ENCODE peak calls at places on chromosomes 7 and 10, in ten cellular contexts. One of them, this sample, is unnamed.

GRCh38 chr7:2728309-2729042 is 40.5 kb downstream of the AMZ1 start:
- DNase-seq in astrocyte: no peak
- DNase-seq in transverse colon: no peak
- DNase-seq in pancreas: no peak
- DNase-seq in kidney epithelial cell: no peak
- DNase-seq in Calu3: no peak
- DNase-seq in activated CD8-positive, alpha-beta T cell treated with anti-CD3 and anti-CD28 coated beads for 36 hours: no peak
- DNase-seq in heart left ventricle: peak; percentile 16
- DNase-seq in fibroblast of lung: no peak
- DNase-seq in keratinocyte: no peak
- DNase-seq in this sample: no peak

GRCh38 chr10:11249134-11249533 is 231.5 kb downstream of the CELF2 start:
- DNase-seq in astrocyte: no peak
- DNase-seq in transverse colon: no peak
- DNase-seq in pancreas: no peak
- DNase-seq in kidney epithelial cell: no peak
- DNase-seq in Calu3: no peak
- DNase-seq in activated CD8-positive, alpha-beta T cell treated with anti-CD3 and anti-CD28 coated beads for 36 hours: no peak
- DNase-seq in heart left ventricle: no peak
- DNase-seq in fibroblast of lung: no peak
- DNase-seq in keratinocyte: no peak
- DNase-seq in this sample: no peak

GRCh38 chr7:130486963-130487324 is 4.9 kb upstream of the MEST start:
- DNase-seq in astrocyte: no peak
- DNase-seq in transverse colon: no peak
- DNase-seq in pancreas: no peak
- DNase-seq in kidney epithelial cell: peak; percentile 42
- DNase-seq in Calu3: no peak
- DNase-seq in activated CD8-positive, alpha-beta T cell treated with anti-CD3 and anti-CD28 coated beads for 36 hours: no peak
- DNase-seq in heart left ventricle: no peak
- DNase-seq in fibroblast of lung: no peak
- DNase-seq in keratinocyte: no peak
- DNase-seq in this sample: no peak

GRCh38 chr7:15686209-15686956 is at the start of gene MEOX2:
- DNase-seq in astrocyte: peak; percentile 12
- DNase-seq in transverse colon: peak; percentile 44
- DNase-seq in pancreas: peak; percentile 4
- DNase-seq in kidney epithelial cell: no peak
- DNase-seq in Calu3: peak; percentile 81
- DNase-seq in activated CD8-positive, alpha-beta T cell treated with anti-CD3 and anti-CD28 coated beads for 36 hours: no peak
- DNase-seq in heart left ventricle: peak; percentile 90
- DNase-seq in fibroblast of lung: peak; percentile 31
- DNase-seq in keratinocyte: no peak
- DNase-seq in this sample: peak; percentile 9

GRCh38 chr10:71193516-71193915 is 18.9 kb upstream of the UNC5B start:
- DNase-seq in astrocyte: no peak
- DNase-seq in transverse colon: no peak
- DNase-seq in pancreas: no peak
- DNase-seq in kidney epithelial cell: no peak
- DNase-seq in Calu3: no peak
- DNase-seq in activated CD8-positive, alpha-beta T cell treated with anti-CD3 and anti-CD28 coated beads for 36 hours: no peak
- DNase-seq in heart left ventricle: no peak
- DNase-seq in fibroblast of lung: no peak
- DNase-seq in keratinocyte: no peak
- DNase-seq in this sample: no peak

GRCh38 chr10:130340816-130341215 is 204.6 kb downstream of the GLRX3 start:
- DNase-seq in astrocyte: no peak
- DNase-seq in transverse colon: no peak
- DNase-seq in pancreas: no peak
- DNase-seq in kidney epithelial cell: no peak
- DNase-seq in Calu3: no peak
- DNase-seq in activated CD8-positive, alpha-beta T cell treated with anti-CD3 and anti-CD28 coated beads for 36 hours: no peak
- DNase-seq in heart left ventricle: no peak
- DNase-seq in fibroblast of lung: no peak
- DNase-seq in keratinocyte: no peak
- DNase-seq in this sample: no peak

GRCh38 chr10:131736321-131736980 is 164.4 kb upstream of the PPP2R2D start:
- DNase-seq in astrocyte: no peak
- DNase-seq in transverse colon: no peak
- DNase-seq in pancreas: no peak
- DNase-seq in kidney epithelial cell: no peak
- DNase-seq in Calu3: no peak
- DNase-seq in activated CD8-positive, alpha-beta T cell treated with anti-CD3 and anti-CD28 coated beads for 36 hours: no peak
- DNase-seq in heart left ventricle: no peak
- DNase-seq in fibroblast of lung: no peak
- DNase-seq in keratinocyte: no peak
- DNase-seq in this sample: no peak

GRCh38 chr10:102656026-102656425 is 11.7 kb downstream of the TRIM8 start:
- DNase-seq in astrocyte: no peak
- DNase-seq in transverse colon: no peak
- DNase-seq in pancreas: no peak
- DNase-seq in kidney epithelial cell: no peak
- DNase-seq in Calu3: no peak
- DNase-seq in activated CD8-positive, alpha-beta T cell treated with anti-CD3 and anti-CD28 coated beads for 36 hours: no peak
- DNase-seq in heart left ventricle: no peak
- DNase-seq in fibroblast of lung: no peak
- DNase-seq in keratinocyte: no peak
- DNase-seq in this sample: no peak

DNA sequence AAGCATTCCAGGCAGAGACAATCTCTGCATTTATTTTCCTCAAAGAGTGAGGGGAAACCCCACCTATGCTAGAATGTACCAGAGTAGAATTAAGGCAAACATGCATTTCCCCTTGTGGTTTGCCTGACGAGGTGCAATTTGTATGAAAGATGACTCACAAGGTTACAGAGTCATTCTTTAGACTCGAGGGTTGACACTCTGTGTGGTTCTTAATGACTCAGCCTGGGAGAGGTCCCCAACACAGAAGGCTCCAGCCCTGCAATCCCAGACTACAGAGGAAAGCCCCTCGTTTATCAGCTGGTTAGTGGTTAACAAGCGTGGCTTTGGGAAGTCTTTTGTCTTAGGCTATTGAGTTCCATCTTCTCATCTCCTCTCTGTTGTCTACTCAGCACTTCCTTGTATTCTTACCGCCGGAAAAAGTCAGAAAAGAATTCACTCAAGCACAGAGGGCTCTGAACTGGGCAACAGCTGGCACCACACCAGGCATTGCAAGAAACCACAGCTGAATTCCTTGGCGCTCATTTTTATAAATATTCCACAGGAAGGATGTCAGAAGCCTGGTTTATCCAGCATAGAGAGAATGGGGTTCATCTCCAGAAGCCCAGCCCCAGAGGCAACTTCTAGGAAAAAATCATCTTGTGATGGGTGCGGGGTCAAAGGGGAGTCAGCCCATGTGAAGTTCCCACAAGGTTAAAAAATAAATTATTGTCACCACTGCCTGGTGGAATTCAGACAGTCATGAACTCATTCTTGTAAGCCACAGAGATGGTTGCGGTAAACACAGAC is 24.4 kb upstream of the SVIL start:
- DNase-seq in astrocyte: peak; percentile 100
- DNase-seq in transverse colon: peak; percentile 29
- DNase-seq in pancreas: no peak
- DNase-seq in kidney epithelial cell: peak; percentile 100
- DNase-seq in Calu3: peak; percentile 84
- DNase-seq in activated CD8-positive, alpha-beta T cell treated with anti-CD3 and anti-CD28 coated beads for 36 hours: peak; percentile 78
- DNase-seq in heart left ventricle: no peak
- DNase-seq in fibroblast of lung: peak; percentile 100
- DNase-seq in keratinocyte: peak; percentile 99
- DNase-seq in this sample: peak; percentile 69
- TF ChIP-seq CTCF in astrocyte: peak; percentile 37
- TF ChIP-seq CTCF in transverse colon: peak; percentile 28
- TF ChIP-seq CTCF in pancreas: no peak
- TF ChIP-seq CTCF in kidney epithelial cell: peak; percentile 35
- TF ChIP-seq CTCF in Calu3: no peak
- TF ChIP-seq CTCF in activated CD8-positive, alpha-beta T cell treated with anti-CD3 and anti-CD28 coated beads for 36 hours: no peak
- TF ChIP-seq CTCF in heart left ventricle: no peak
- TF ChIP-seq CTCF in fibroblast of lung: peak; percentile 48
- TF ChIP-seq CTCF in keratinocyte: no peak
- TF ChIP-seq CTCF in this sample: no peak

GRCh38 chr10:99329238-99329890 is at the start of gene CNNM1:
- DNase-seq in astrocyte: no peak
- DNase-seq in transverse colon: no peak
- DNase-seq in pancreas: peak; percentile 33
- DNase-seq in kidney epithelial cell: no peak
- DNase-seq in Calu3: peak; percentile 49
- DNase-seq in activated CD8-positive, alpha-beta T cell treated with anti-CD3 and anti-CD28 coated beads for 36 hours: peak; percentile 49
- DNase-seq in heart left ventricle: peak; percentile 28
- DNase-seq in fibroblast of lung: no peak
- DNase-seq in keratinocyte: no peak
- DNase-seq in this sample: peak; percentile 29

GRCh38 chr10:99328579-99329237 is 448 bp upstream of the CNNM1 start:
- DNase-seq in astrocyte: no peak
- DNase-seq in transverse colon: no peak
- DNase-seq in pancreas: no peak
- DNase-seq in kidney epithelial cell: no peak
- DNase-seq in Calu3: no peak
- DNase-seq in activated CD8-positive, alpha-beta T cell treated with anti-CD3 and anti-CD28 coated beads for 36 hours: no peak
- DNase-seq in heart left ventricle: no peak
- DNase-seq in fibroblast of lung: no peak
- DNase-seq in keratinocyte: no peak
- DNase-seq in this sample: no peak

GRCh38 chr10:99330675-99330924 is 1.4 kb downstream of the CNNM1 start:
- DNase-seq in astrocyte: no peak
- DNase-seq in transverse colon: no peak
- DNase-seq in pancreas: no peak
- DNase-seq in kidney epithelial cell: no peak
- DNase-seq in Calu3: no peak
- DNase-seq in activated CD8-positive, alpha-beta T cell treated with anti-CD3 and anti-CD28 coated beads for 36 hours: no peak
- DNase-seq in heart left ventricle: no peak
- DNase-seq in fibroblast of lung: no peak
- DNase-seq in keratinocyte: no peak
- DNase-seq in this sample: no peak

GRCh38 chr10:99329891-99330674 is 927 bp downstream of the CNNM1 start:
- DNase-seq in astrocyte: no peak
- DNase-seq in transverse colon: no peak
- DNase-seq in pancreas: peak; percentile 36
- DNase-seq in kidney epithelial cell: no peak
- DNase-seq in Calu3: peak; percentile 34
- DNase-seq in activated CD8-positive, alpha-beta T cell treated with anti-CD3 and anti-CD28 coated beads for 36 hours: peak; percentile 20
- DNase-seq in heart left ventricle: no peak
- DNase-seq in fibroblast of lung: peak; percentile 17
- DNase-seq in keratinocyte: no peak
- DNase-seq in this sample: peak; percentile 16

DNA sequence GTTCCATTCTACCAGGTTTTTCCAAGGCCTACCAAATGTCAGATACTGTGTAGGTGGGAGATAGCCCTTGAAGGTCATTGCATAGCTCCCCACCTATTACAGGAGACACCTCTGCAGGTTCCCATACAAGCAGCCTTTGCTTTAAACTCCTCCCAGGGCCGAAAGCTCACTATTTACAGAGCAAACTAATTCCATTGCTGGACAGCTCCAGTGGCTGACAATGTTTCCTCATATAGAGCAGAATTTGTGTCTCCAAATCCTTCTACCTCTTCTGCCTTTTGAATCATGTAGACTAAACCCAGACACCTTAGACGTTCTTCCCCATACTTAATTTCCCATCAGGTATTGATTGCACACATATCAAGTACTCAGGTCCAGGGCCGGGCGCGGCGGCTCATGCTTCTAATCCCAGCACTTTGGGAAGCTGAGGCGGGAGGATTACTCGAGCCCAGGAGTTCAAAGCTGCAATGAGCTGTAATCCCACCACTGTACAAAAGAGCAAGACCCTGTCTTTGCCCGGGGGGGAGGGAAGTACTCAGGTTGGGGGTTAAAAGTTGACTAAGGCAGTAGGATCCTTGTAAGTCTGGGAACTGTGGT is 2.1 kb downstream of the CNNM1 start:
- DNase-seq in astrocyte: no peak
- DNase-seq in transverse colon: no peak
- DNase-seq in pancreas: no peak
- DNase-seq in kidney epithelial cell: no peak
- DNase-seq in Calu3: no peak
- DNase-seq in activated CD8-positive, alpha-beta T cell treated with anti-CD3 and anti-CD28 coated beads for 36 hours: no peak
- DNase-seq in heart left ventricle: no peak
- DNase-seq in fibroblast of lung: no peak
- DNase-seq in keratinocyte: no peak
- DNase-seq in this sample: no peak
- TF ChIP-seq CTCF in astrocyte: no peak
- TF ChIP-seq CTCF in transverse colon: no peak
- TF ChIP-seq CTCF in pancreas: no peak
- TF ChIP-seq CTCF in kidney epithelial cell: no peak
- TF ChIP-seq CTCF in Calu3: no peak
- TF ChIP-seq CTCF in activated CD8-positive, alpha-beta T cell treated with anti-CD3 and anti-CD28 coated beads for 36 hours: no peak
- TF ChIP-seq CTCF in heart left ventricle: no peak
- TF ChIP-seq CTCF in fibroblast of lung: no peak
- TF ChIP-seq CTCF in keratinocyte: no peak
- TF ChIP-seq CTCF in this sample: no peak

GRCh38 chr7:7969306-7970112 is 913 bp downstream of the GLCCI1 start:
- DNase-seq in astrocyte: peak; percentile 42
- DNase-seq in transverse colon: peak; percentile 44
- DNase-seq in pancreas: peak; percentile 29
- DNase-seq in kidney epithelial cell: no peak
- DNase-seq in Calu3: peak; percentile 67
- DNase-seq in activated CD8-positive, alpha-beta T cell treated with anti-CD3 and anti-CD28 coated beads for 36 hours: peak; percentile 61
- DNase-seq in heart left ventricle: peak; percentile 36
- DNase-seq in fibroblast of lung: peak; percentile 53
- DNase-seq in keratinocyte: no peak
- DNase-seq in this sample: peak; percentile 20

GRCh38 chr7:7971308-7972040 is 2.9 kb downstream of the GLCCI1 start:
- DNase-seq in astrocyte: no peak
- DNase-seq in transverse colon: no peak
- DNase-seq in pancreas: no peak
- DNase-seq in kidney epithelial cell: no peak
- DNase-seq in Calu3: no peak
- DNase-seq in activated CD8-positive, alpha-beta T cell treated with anti-CD3 and anti-CD28 coated beads for 36 hours: no peak
- DNase-seq in heart left ventricle: no peak
- DNase-seq in fibroblast of lung: no peak
- DNase-seq in keratinocyte: no peak
- DNase-seq in this sample: no peak

GRCh38 chr7:7972128-7972527 is 3.5 kb downstream of the GLCCI1 start:
- DNase-seq in astrocyte: peak; percentile 30
- DNase-seq in transverse colon: no peak
- DNase-seq in pancreas: no peak
- DNase-seq in kidney epithelial cell: no peak
- DNase-seq in Calu3: no peak
- DNase-seq in activated CD8-positive, alpha-beta T cell treated with anti-CD3 and anti-CD28 coated beads for 36 hours: peak; percentile 42
- DNase-seq in heart left ventricle: no peak
- DNase-seq in fibroblast of lung: peak; percentile 54
- DNase-seq in keratinocyte: no peak
- DNase-seq in this sample: no peak

GRCh38 chr7:7970113-7970619 is 1.6 kb downstream of the GLCCI1 start:
- DNase-seq in astrocyte: no peak
- DNase-seq in transverse colon: no peak
- DNase-seq in pancreas: no peak
- DNase-seq in kidney epithelial cell: no peak
- DNase-seq in Calu3: no peak
- DNase-seq in activated CD8-positive, alpha-beta T cell treated with anti-CD3 and anti-CD28 coated beads for 36 hours: no peak
- DNase-seq in heart left ventricle: no peak
- DNase-seq in fibroblast of lung: peak; percentile 9
- DNase-seq in keratinocyte: no peak
- DNase-seq in this sample: no peak

DNA sequence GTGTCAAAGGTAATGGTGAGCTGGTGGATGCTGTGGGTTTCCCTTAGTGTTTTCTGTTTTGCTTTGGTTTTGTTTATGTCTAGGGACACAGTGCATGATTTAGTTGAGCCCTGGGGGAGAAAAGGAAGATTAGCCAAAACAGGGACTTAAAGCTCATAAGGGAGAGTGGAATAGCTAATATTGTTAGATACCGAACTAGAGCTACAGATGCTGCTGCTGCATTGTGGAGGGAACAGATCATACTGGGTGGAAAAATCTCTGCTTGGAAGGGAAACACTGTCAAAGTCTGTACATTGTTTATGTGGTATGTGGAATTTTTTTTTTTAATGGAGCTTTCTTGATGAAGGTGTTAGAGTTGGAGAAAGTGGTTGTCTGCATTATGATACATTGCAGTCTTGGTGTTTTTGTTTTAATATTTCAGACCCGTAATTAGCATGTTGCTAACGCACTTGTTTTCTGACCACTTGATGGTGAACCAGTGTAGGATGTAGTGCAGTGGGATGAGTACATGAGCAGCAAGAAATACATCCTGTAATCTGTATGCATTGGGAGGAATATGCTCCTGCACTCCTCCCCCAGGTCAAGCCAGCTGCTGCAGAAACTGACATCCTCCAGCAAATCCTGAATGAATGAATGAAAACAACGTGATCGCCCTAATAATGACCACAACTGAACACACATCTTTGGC is 2.2 kb downstream of the GLCCI1 start:
- DNase-seq in astrocyte: peak; percentile 18
- DNase-seq in transverse colon: no peak
- DNase-seq in pancreas: no peak
- DNase-seq in kidney epithelial cell: no peak
- DNase-seq in Calu3: no peak
- DNase-seq in activated CD8-positive, alpha-beta T cell treated with anti-CD3 and anti-CD28 coated beads for 36 hours: no peak
- DNase-seq in heart left ventricle: no peak
- DNase-seq in fibroblast of lung: peak; percentile 31
- DNase-seq in keratinocyte: no peak
- DNase-seq in this sample: no peak
- TF ChIP-seq CTCF in astrocyte: no peak
- TF ChIP-seq CTCF in transverse colon: no peak
- TF ChIP-seq CTCF in pancreas: no peak
- TF ChIP-seq CTCF in kidney epithelial cell: no peak
- TF ChIP-seq CTCF in Calu3: no peak
- TF ChIP-seq CTCF in activated CD8-positive, alpha-beta T cell treated with anti-CD3 and anti-CD28 coated beads for 36 hours: no peak
- TF ChIP-seq CTCF in heart left ventricle: no peak
- TF ChIP-seq CTCF in fibroblast of lung: no peak
- TF ChIP-seq CTCF in keratinocyte: no peak
- TF ChIP-seq CTCF in this sample: no peak

GRCh38 chr7:65235586-65235985 is 138.1 kb upstream of the ZNF92 start:
- DNase-seq in astrocyte: no peak
- DNase-seq in transverse colon: no peak
- DNase-seq in pancreas: no peak
- DNase-seq in kidney epithelial cell: no peak
- DNase-seq in Calu3: no peak
- DNase-seq in activated CD8-positive, alpha-beta T cell treated with anti-CD3 and anti-CD28 coated beads for 36 hours: no peak
- DNase-seq in heart left ventricle: no peak
- DNase-seq in fibroblast of lung: no peak
- DNase-seq in keratinocyte: no peak
- DNase-seq in this sample: no peak

GRCh38 chr7:65239324-65239706 is 134.3 kb upstream of the ZNF92 start:
- DNase-seq in astrocyte: no peak
- DNase-seq in transverse colon: no peak
- DNase-seq in pancreas: no peak
- DNase-seq in kidney epithelial cell: no peak
- DNase-seq in Calu3: no peak
- DNase-seq in activated CD8-positive, alpha-beta T cell treated with anti-CD3 and anti-CD28 coated beads for 36 hours: no peak
- DNase-seq in heart left ventricle: no peak
- DNase-seq in fibroblast of lung: no peak
- DNase-seq in keratinocyte: no peak
- DNase-seq in this sample: no peak

GRCh38 chr7:65238785-65239184 is 134.9 kb upstream of the ZNF92 start:
- DNase-seq in astrocyte: no peak
- DNase-seq in transverse colon: no peak
- DNase-seq in pancreas: no peak
- DNase-seq in kidney epithelial cell: no peak
- DNase-seq in Calu3: no peak
- DNase-seq in activated CD8-positive, alpha-beta T cell treated with anti-CD3 and anti-CD28 coated beads for 36 hours: no peak
- DNase-seq in heart left ventricle: no peak
- DNase-seq in fibroblast of lung: no peak
- DNase-seq in keratinocyte: no peak
- DNase-seq in this sample: no peak

GRCh38 chr7:65239707-65240352 is 133.8 kb upstream of the ZNF92 start:
- DNase-seq in astrocyte: peak; percentile 14
- DNase-seq in transverse colon: no peak
- DNase-seq in pancreas: peak; percentile 47
- DNase-seq in kidney epithelial cell: no peak
- DNase-seq in Calu3: peak; percentile 50
- DNase-seq in activated CD8-positive, alpha-beta T cell treated with anti-CD3 and anti-CD28 coated beads for 36 hours: no peak
- DNase-seq in heart left ventricle: peak; percentile 35
- DNase-seq in fibroblast of lung: peak; percentile 37
- DNase-seq in keratinocyte: no peak
- DNase-seq in this sample: no peak
- TF ChIP-seq CTCF in astrocyte: no peak
- TF ChIP-seq CTCF in transverse colon: no peak
- TF ChIP-seq CTCF in pancreas: no peak
- TF ChIP-seq CTCF in kidney epithelial cell: no peak
- TF ChIP-seq CTCF in Calu3: no peak
- TF ChIP-seq CTCF in activated CD8-positive, alpha-beta T cell treated with anti-CD3 and anti-CD28 coated beads for 36 hours: no peak
- TF ChIP-seq CTCF in heart left ventricle: no peak
- TF ChIP-seq CTCF in fibroblast of lung: no peak
- TF ChIP-seq CTCF in keratinocyte: no peak
- TF ChIP-seq CTCF in this sample: no peak